ENCODE peak calls at places on chromosomes 6 and 20, in seven cellular contexts. J is SW480, L is myocyte, X is RWPE1, N is activated B cell treated with CpG ODN at 0.5 μM for 24 hours, H is NCI-H1105, K is prostate gland. C is an unnamed sample.

GRCh38 chr6:150516199-150516598 is 83.5 kb upstream of the PLEKHG1 start:
- DNase-seq in X (no peak), L (no peak), J (no peak), H (no peak), K (no peak), N (no peak), C (no peak)

GRCh38 chr6:9502991-9503761 is 911.7 kb downstream of the TFAP2A start:
- DNase-seq in K (no peak), N (no peak), H (no peak), J (no peak), L (no peak), X (peak; percentile 81), C (no peak)

GRCh38 chr20:10350188-10350842 is 83.7 kb downstream of the MKKS start:
- DNase-seq in H (no peak), L (no peak), J (no peak), X (no peak), K (no peak), N (no peak), C (no peak)

GRCh38 chr6:111294374-111294967 is 188.5 kb downstream of the REV3L start:
- DNase-seq in N (no peak), L (no peak), K (no peak), H (no peak), X (no peak), J (no peak), C (no peak)

GRCh38 chr6:7691675-7692452 is 34.0 kb upstream of the BMP6 start:
- DNase-seq in J (peak; percentile 77), N (no peak), L (peak; percentile 25), X (peak; percentile 95), K (no peak), H (no peak), C (no peak)

GRCh38 chr6:150202404-150202803 is 59.6 kb downstream of the PPP1R14C start:
- DNase-seq in X (peak; percentile 50), N (no peak), L (no peak), K (no peak), H (no peak), J (no peak), C (no peak)

GRCh38 chr6:109170333-109170732 is 75.0 kb downstream of the CEP57L1 start:
- DNase-seq in X (no peak), L (no peak), N (no peak), K (no peak), H (no peak), J (no peak), C (no peak)

GRCh38 chr20:21280496-21281016 is 22.6 kb upstream of the XRN2 start:
- DNase-seq in X (no peak), K (no peak), N (no peak), L (no peak), H (no peak), J (no peak), C (no peak)

GRCh38 chr6:52361347-52361944 is 505 bp upstream of the PAQR8 start:
- DNase-seq in X (no peak), L (peak; percentile 76), N (peak; percentile 18), J (no peak), K (no peak), H (no peak), C (peak; percentile 11)

GRCh38 chr6:121828567-121828966 is 393.1 kb downstream of the GJA1 start:
- DNase-seq in H (no peak), N (no peak), K (no peak), X (no peak), L (no peak), J (no peak), C (no peak)

GRCh38 chr6:3075522-3076113 is 7.3 kb downstream of the RIPK1 start:
- DNase-seq in H (no peak), K (no peak), X (no peak), L (no peak), N (no peak), J (no peak), C (no peak)

C was measured in body of pancreas.